ENCODE peak calls at places on chromosomes 5 and 9, in nine cellular contexts. A is cardiac fibroblast, C is astrocyte of the cerebellum, O is pancreas, L is AG04449, K is glutamatergic neuron, U is GM20000, T is heart right ventricle, V is H1. X is an unnamed sample.

GRCh38 chr9:20507431-20507830 is 114.9 kb downstream of the MLLT3 start:
- DNase-seq in C (no peak), O (no peak), T (no peak), A (no peak), V (no peak), L (no peak), K (no peak), U (no peak), X (no peak)

GRCh38 chr5:39513236-39513635 is 88.5 kb upstream of the DAB2 start:
- DNase-seq in A (no peak), V (no peak), C (no peak), T (no peak), O (no peak), L (no peak), U (no peak), K (no peak), X (no peak)

GRCh38 chr5:2299388-2300220 is 416.9 kb upstream of the IRX4 start:
- DNase-seq in U (no peak), C (no peak), V (no peak), L (no peak), T (no peak), A (no peak), O (no peak), K (no peak), X (no peak)

GRCh38 chr5:71891856-71892255 is 172.8 kb downstream of the CARTPT start:
- DNase-seq in U (no peak), V (peak; percentile 3), A (peak; percentile 71), O (no peak), K (no peak), L (no peak), T (peak; percentile 60), C (no peak), X (no peak)

GRCh38 chr5:77869115-77869798 is 93.1 kb upstream of the TBCA start:
- DNase-seq in O (no peak), U (no peak), K (no peak), A (no peak), C (no peak), T (no peak), V (no peak), L (no peak), X (no peak)

GRCh38 chr5:77630246-77631165 is 8.0 kb downstream of the OTP start:
- DNase-seq in C (no peak), A (peak; percentile 18), T (no peak), V (no peak), K (peak; percentile 77), O (peak; percentile 82), L (no peak), U (peak; percentile 93), X (peak; percentile 91)

GRCh38 chr5:38765461-38765861 is 80.4 kb upstream of the OSMR start:
- DNase-seq in L (peak; percentile 38), A (peak; percentile 51), K (no peak), C (peak; percentile 85), V (no peak), U (no peak), O (no peak), T (no peak), X (no peak)

GRCh38 chr5:38576971-38577684 is 20.7 kb upstream of the LIFR start:
- DNase-seq in K (no peak), O (no peak), C (no peak), V (no peak), L (no peak), U (no peak), A (no peak), T (no peak), X (no peak)

GRCh38 chr9:19116391-19116790 is 10.9 kb downstream of the PLIN2 start:
- DNase-seq in T (peak; percentile 59), K (no peak), O (no peak), C (peak; percentile 40), V (no peak), L (no peak), A (peak; percentile 51), U (no peak), X (no peak)

GRCh38 chr5:176910161-176910560 is 11.0 kb upstream of the HK3 start:
- DNase-seq in K (no peak), V (no peak), A (no peak), U (no peak), C (no peak), O (no peak), L (no peak), T (no peak), X (no peak)

GRCh38 chr9:131616983-131617604 is 71.8 kb downstream of the PRRT1B start:
- DNase-seq in T (no peak), O (no peak), K (no peak), C (no peak), L (no peak), V (no peak), U (no peak), A (peak; percentile 52), X (no peak)

GRCh38 chr5:15821506-15821905 is 321.5 kb downstream of the FBXL7 start:
- DNase-seq in T (no peak), C (no peak), K (no peak), O (no peak), A (peak; percentile 24), V (no peak), L (peak; percentile 17), U (no peak), X (no peak)

GRCh38 chr9:30536494-30536893 is 1847.9 kb upstream of the ACO1 start:
- DNase-seq in T (no peak), A (no peak), L (no peak), V (no peak), C (no peak), O (no peak), U (no peak), K (no peak), X (no peak)

GRCh38 chr9:118957585-118957984 is 411.6 kb downstream of the BRINP1 start:
- DNase-seq in K (no peak), T (no peak), O (no peak), U (no peak), L (no peak), A (no peak), V (no peak), C (no peak), X (no peak)

GRCh38 chr5:175746851-175747250 is 89.0 kb downstream of the HRH2 start:
- DNase-seq in L (no peak), K (no peak), C (no peak), U (no peak), T (no peak), O (no peak), A (peak; percentile 26), V (no peak), X (no peak)

GRCh38 chr9:70034292-70034711 is 9.3 kb upstream of the MAMDC2 start:
- DNase-seq in O (no peak), K (no peak), V (no peak), T (no peak), A (no peak), U (no peak), C (no peak), L (no peak), X (no peak)

GRCh38 chr5:155480731-155481131 is 467.2 kb downstream of the KIF4B start:
- DNase-seq in L (no peak), K (no peak), C (no peak), V (no peak), U (no peak), T (peak; percentile 39), O (no peak), A (no peak), X (no peak)

DNA sequence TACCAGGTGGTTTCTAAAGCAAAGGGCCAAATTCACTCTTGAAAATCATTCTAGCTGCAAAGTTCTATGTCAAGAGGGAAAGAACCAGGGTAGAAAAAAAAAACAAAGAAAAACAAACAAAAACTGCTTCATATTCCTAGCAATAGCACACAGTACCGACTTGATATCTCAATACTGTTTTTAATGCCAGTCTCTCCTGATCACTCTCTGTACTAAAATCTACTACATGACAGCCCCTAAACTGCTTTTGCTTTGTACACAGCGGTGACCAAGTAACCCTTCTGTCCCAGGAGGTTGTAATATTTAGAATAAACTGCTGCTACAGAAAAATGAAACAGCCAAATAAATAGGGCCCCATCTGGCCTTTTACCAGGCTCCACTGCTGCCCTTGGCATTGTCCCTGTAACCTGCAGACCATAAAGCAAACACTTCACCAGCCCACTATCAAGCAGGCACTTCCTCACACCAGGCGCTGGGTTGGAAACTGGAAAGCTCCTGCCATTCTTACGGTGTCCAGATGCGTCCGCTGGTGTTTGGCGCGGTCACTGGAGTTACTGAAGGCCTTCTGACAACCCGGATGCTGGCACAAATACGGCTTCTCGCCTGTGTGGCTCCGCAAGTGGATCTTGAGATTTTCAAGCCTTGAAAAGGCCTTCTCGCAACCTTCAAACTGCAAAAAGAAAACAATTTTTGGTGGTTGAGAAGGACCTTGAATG is 363.2 kb downstream of the GLIS3 start:
- DNase-seq in A (peak; percentile 40), T (peak; percentile 58), K (no peak), C (no peak), O (no peak), V (no peak), L (no peak), U (no peak), X (no peak)
- TF ChIP-seq CTCF in A (no peak), T (no peak), K (no peak), C (no peak), O (no peak), V (no peak), L (no peak), U (no peak), X (no peak)

GRCh38 chr9:129150672-129151211 is 27.3 kb downstream of the IER5L start:
- DNase-seq in L (no peak), K (no peak), V (no peak), O (no peak), U (no peak), C (no peak), T (no peak), A (no peak), X (no peak)
- TF ChIP-seq CTCF in L (no peak), K (no peak), V (no peak), O (no peak), U (no peak), C (no peak), T (no peak), A (no peak), X (no peak)

GRCh38 chr5:159133041-159133741 is 33.5 kb upstream of the EBF1 start:
- DNase-seq in T (peak; percentile 16), A (peak; percentile 92), C (peak; percentile 64), U (peak; percentile 58), L (peak; percentile 40), O (no peak), V (no peak), K (no peak), X (peak; percentile 47)
- TF ChIP-seq CTCF in T (peak; percentile 81), A (peak; percentile 63), C (peak; percentile 60), U (peak; percentile 38), L (peak; percentile 50), O (peak; percentile 64), V (peak; percentile 48), K (peak; percentile 86), X (peak; percentile 43)

DNA sequence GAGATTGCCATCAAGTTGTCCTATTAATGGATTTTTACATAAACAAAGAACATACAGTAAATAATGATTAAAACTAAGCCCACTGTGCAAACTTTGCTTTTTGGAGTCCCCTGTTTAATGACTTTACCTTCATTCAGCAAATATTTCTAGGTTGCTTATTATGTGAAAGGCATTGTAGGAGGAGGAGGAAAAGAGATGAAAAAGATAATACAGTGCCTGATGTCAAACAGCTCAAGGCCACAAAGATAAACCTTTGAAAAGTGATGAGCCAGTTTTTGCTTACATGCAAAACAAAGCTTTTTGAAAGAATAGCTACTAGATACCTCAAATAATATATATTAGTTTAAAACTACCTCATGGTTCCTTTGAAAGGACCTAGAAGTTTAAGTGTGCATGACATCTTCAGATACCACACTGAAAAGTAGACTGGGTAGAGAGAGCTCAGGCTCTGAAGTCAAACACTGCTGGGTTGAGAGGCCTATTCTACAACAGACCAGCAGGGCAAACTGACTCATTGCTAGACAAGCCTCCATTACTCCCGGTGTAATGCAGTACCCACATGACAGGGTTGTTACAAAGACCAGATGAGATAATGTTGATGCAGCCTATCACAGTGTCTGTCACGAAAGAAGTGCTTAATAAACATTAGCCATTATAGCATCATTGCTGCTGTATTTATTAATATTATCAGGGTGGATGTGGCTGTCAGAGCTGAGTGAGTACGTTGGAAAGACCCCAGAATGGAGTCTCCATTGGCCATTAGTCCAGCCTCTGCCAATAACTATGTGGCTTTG is 11.8 kb downstream of the DEPDC1B start:
- DNase-seq in O (no peak), T (no peak), C (no peak), L (no peak), U (peak; percentile 37), V (no peak), K (no peak), A (peak; percentile 56), X (peak; percentile 30)
- TF ChIP-seq CTCF in O (no peak), T (no peak), C (peak; percentile 54), L (peak; percentile 37), U (no peak), V (peak; percentile 58), K (peak; percentile 51), A (peak; percentile 55), X (no peak)

X was measured in GM13976.